ENCODE peak calls at places on chromosomes 3 and 15, in ten cellular contexts. One of them, this sample, is unnamed.

GRCh38 chr15:85582076-85582718 is 201.8 kb downstream of the AKAP13 start:
- DNase-seq in Peyer's patch: peak
- DNase-seq in body of pancreas: peak
- DNase-seq in tibial artery: no peak
- DNase-seq in CD8-positive, alpha-beta T cell: no peak
- DNase-seq in keratinocyte: no peak
- DNase-seq in mesenchymal stem cell: no peak
- DNase-seq in H9: no peak
- DNase-seq in effector memory CD4-positive, alpha-beta T cell: peak
- DNase-seq in IMR-90: peak
- DNase-seq in this sample: no peak

GRCh38 chr15:69976366-69976994 is 121.2 kb downstream of the TLE3 start:
- DNase-seq in Peyer's patch: no peak
- DNase-seq in body of pancreas: peak
- DNase-seq in tibial artery: no peak
- DNase-seq in CD8-positive, alpha-beta T cell: peak
- DNase-seq in keratinocyte: no peak
- DNase-seq in mesenchymal stem cell: peak
- DNase-seq in H9: peak
- DNase-seq in effector memory CD4-positive, alpha-beta T cell: no peak
- DNase-seq in IMR-90: peak
- DNase-seq in this sample: no peak

GRCh38 chr3:151766454-151766853 is 32.7 kb downstream of the AADACL2 start:
- DNase-seq in Peyer's patch: no peak
- DNase-seq in body of pancreas: no peak
- DNase-seq in tibial artery: no peak
- DNase-seq in CD8-positive, alpha-beta T cell: no peak
- DNase-seq in keratinocyte: no peak
- DNase-seq in mesenchymal stem cell: no peak
- DNase-seq in H9: no peak
- DNase-seq in effector memory CD4-positive, alpha-beta T cell: no peak
- DNase-seq in IMR-90: peak
- DNase-seq in this sample: no peak

GRCh38 chr3:102238362-102238761 is 196.5 kb upstream of the ZPLD1 start:
- DNase-seq in Peyer's patch: no peak
- DNase-seq in body of pancreas: no peak
- DNase-seq in tibial artery: no peak
- DNase-seq in CD8-positive, alpha-beta T cell: no peak
- DNase-seq in keratinocyte: peak
- DNase-seq in mesenchymal stem cell: no peak
- DNase-seq in H9: peak
- DNase-seq in effector memory CD4-positive, alpha-beta T cell: no peak
- DNase-seq in IMR-90: no peak
- DNase-seq in this sample: peak

GRCh38 chr15:95857124-95857757 is 473.3 kb upstream of the NR2F2 start:
- DNase-seq in Peyer's patch: no peak
- DNase-seq in body of pancreas: no peak
- DNase-seq in tibial artery: no peak
- DNase-seq in CD8-positive, alpha-beta T cell: no peak
- DNase-seq in keratinocyte: no peak
- DNase-seq in mesenchymal stem cell: peak
- DNase-seq in H9: no peak
- DNase-seq in effector memory CD4-positive, alpha-beta T cell: no peak
- DNase-seq in IMR-90: peak
- DNase-seq in this sample: no peak

GRCh38 chr15:62269504-62269903 is 104.4 kb upstream of the C2CD4B start:
- DNase-seq in Peyer's patch: no peak
- DNase-seq in body of pancreas: no peak
- DNase-seq in tibial artery: no peak
- DNase-seq in CD8-positive, alpha-beta T cell: no peak
- DNase-seq in keratinocyte: no peak
- DNase-seq in mesenchymal stem cell: peak
- DNase-seq in H9: no peak
- DNase-seq in effector memory CD4-positive, alpha-beta T cell: no peak
- DNase-seq in IMR-90: no peak
- DNase-seq in this sample: no peak

GRCh38 chr15:89217031-89217430 is 4.3 kb downstream of the RLBP1 start:
- DNase-seq in Peyer's patch: no peak
- DNase-seq in body of pancreas: no peak
- DNase-seq in tibial artery: peak
- DNase-seq in CD8-positive, alpha-beta T cell: no peak
- DNase-seq in keratinocyte: no peak
- DNase-seq in mesenchymal stem cell: no peak
- DNase-seq in H9: no peak
- DNase-seq in effector memory CD4-positive, alpha-beta T cell: no peak
- DNase-seq in IMR-90: no peak
- DNase-seq in this sample: no peak

GRCh38 chr15:101280007-101280406 is 2.7 kb upstream of the SELENOS start:
- DNase-seq in Peyer's patch: no peak
- DNase-seq in body of pancreas: no peak
- DNase-seq in tibial artery: no peak
- DNase-seq in CD8-positive, alpha-beta T cell: no peak
- DNase-seq in keratinocyte: no peak
- DNase-seq in mesenchymal stem cell: no peak
- DNase-seq in H9: no peak
- DNase-seq in effector memory CD4-positive, alpha-beta T cell: no peak
- DNase-seq in IMR-90: no peak
- DNase-seq in this sample: no peak

GRCh38 chr15:44029940-44030568 is 165.0 kb downstream of the FRMD5 start:
- DNase-seq in Peyer's patch: no peak
- DNase-seq in body of pancreas: no peak
- DNase-seq in tibial artery: no peak
- DNase-seq in CD8-positive, alpha-beta T cell: no peak
- DNase-seq in keratinocyte: no peak
- DNase-seq in mesenchymal stem cell: peak
- DNase-seq in H9: no peak
- DNase-seq in effector memory CD4-positive, alpha-beta T cell: no peak
- DNase-seq in IMR-90: peak
- DNase-seq in this sample: no peak

GRCh38 chr3:27253831-27254230 is 115.4 kb downstream of the NEK10 start:
- DNase-seq in Peyer's patch: peak
- DNase-seq in body of pancreas: peak
- DNase-seq in tibial artery: no peak
- DNase-seq in CD8-positive, alpha-beta T cell: no peak
- DNase-seq in keratinocyte: peak
- DNase-seq in mesenchymal stem cell: peak
- DNase-seq in H9: peak
- DNase-seq in effector memory CD4-positive, alpha-beta T cell: no peak
- DNase-seq in IMR-90: peak
- DNase-seq in this sample: peak

GRCh38 chr3:155745795-155746550 is 1.1 kb upstream of the PLCH1 start:
- DNase-seq in Peyer's patch: no peak
- DNase-seq in body of pancreas: peak
- DNase-seq in tibial artery: no peak
- DNase-seq in CD8-positive, alpha-beta T cell: no peak
- DNase-seq in keratinocyte: no peak
- DNase-seq in mesenchymal stem cell: peak
- DNase-seq in H9: peak
- DNase-seq in effector memory CD4-positive, alpha-beta T cell: no peak
- DNase-seq in IMR-90: no peak
- DNase-seq in this sample: no peak

DNA sequence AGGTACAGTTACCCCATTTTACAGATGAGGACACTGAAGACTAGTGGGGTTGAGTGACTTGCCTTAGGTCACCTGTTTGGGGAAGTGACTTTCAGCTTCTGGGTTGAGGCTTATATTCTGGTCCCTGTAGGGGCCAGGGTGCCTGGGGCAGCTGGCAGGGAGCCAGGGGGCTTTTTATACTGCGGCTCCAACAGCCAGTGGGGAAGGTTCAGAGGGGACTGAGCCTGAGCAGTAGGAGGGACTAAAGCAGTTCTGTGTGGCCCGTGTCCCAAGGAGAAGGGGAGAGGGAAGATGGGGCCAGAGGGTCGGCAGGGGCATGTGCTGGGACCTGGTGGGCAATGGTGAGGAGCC is 37.7 kb downstream of the SLC6A6 start:
- DNase-seq in Peyer's patch: no peak
- DNase-seq in body of pancreas: no peak
- DNase-seq in tibial artery: no peak
- DNase-seq in CD8-positive, alpha-beta T cell: no peak
- DNase-seq in keratinocyte: no peak
- DNase-seq in mesenchymal stem cell: no peak
- DNase-seq in H9: no peak
- DNase-seq in effector memory CD4-positive, alpha-beta T cell: no peak
- DNase-seq in IMR-90: no peak
- DNase-seq in this sample: no peak
- H3K27ac ChIP-seq in Peyer's patch: no peak
- H3K27ac ChIP-seq in body of pancreas: no peak
- H3K27ac ChIP-seq in tibial artery: no peak
- H3K27ac ChIP-seq in CD8-positive, alpha-beta T cell: no peak
- H3K27ac ChIP-seq in keratinocyte: no peak
- H3K27ac ChIP-seq in mesenchymal stem cell: no peak
- H3K27ac ChIP-seq in H9: no peak
- H3K27ac ChIP-seq in effector memory CD4-positive, alpha-beta T cell: no peak
- H3K27ac ChIP-seq in IMR-90: no peak
- H3K27ac ChIP-seq in this sample: no peak

GRCh38 chr3:110577856-110578255 is 493.8 kb upstream of the NECTIN3 start:
- DNase-seq in Peyer's patch: no peak
- DNase-seq in body of pancreas: no peak
- DNase-seq in tibial artery: no peak
- DNase-seq in CD8-positive, alpha-beta T cell: no peak
- DNase-seq in keratinocyte: no peak
- DNase-seq in mesenchymal stem cell: no peak
- DNase-seq in H9: no peak
- DNase-seq in effector memory CD4-positive, alpha-beta T cell: no peak
- DNase-seq in IMR-90: no peak
- DNase-seq in this sample: no peak
- H3K27ac ChIP-seq in Peyer's patch: no peak
- H3K27ac ChIP-seq in body of pancreas: no peak
- H3K27ac ChIP-seq in tibial artery: no peak
- H3K27ac ChIP-seq in CD8-positive, alpha-beta T cell: no peak
- H3K27ac ChIP-seq in keratinocyte: no peak
- H3K27ac ChIP-seq in mesenchymal stem cell: peak
- H3K27ac ChIP-seq in H9: peak
- H3K27ac ChIP-seq in effector memory CD4-positive, alpha-beta T cell: no peak
- H3K27ac ChIP-seq in IMR-90: peak
- H3K27ac ChIP-seq in this sample: no peak

GRCh38 chr3:134721214-134721613 is 70.4 kb upstream of the KY start:
- DNase-seq in Peyer's patch: no peak
- DNase-seq in body of pancreas: no peak
- DNase-seq in tibial artery: no peak
- DNase-seq in CD8-positive, alpha-beta T cell: no peak
- DNase-seq in keratinocyte: no peak
- DNase-seq in mesenchymal stem cell: no peak
- DNase-seq in H9: no peak
- DNase-seq in effector memory CD4-positive, alpha-beta T cell: no peak
- DNase-seq in IMR-90: no peak
- DNase-seq in this sample: no peak

GRCh38 chr3:134718736-134719135 is 67.9 kb upstream of the KY start:
- DNase-seq in Peyer's patch: no peak
- DNase-seq in body of pancreas: no peak
- DNase-seq in tibial artery: no peak
- DNase-seq in CD8-positive, alpha-beta T cell: no peak
- DNase-seq in keratinocyte: no peak
- DNase-seq in mesenchymal stem cell: no peak
- DNase-seq in H9: no peak
- DNase-seq in effector memory CD4-positive, alpha-beta T cell: no peak
- DNase-seq in IMR-90: peak
- DNase-seq in this sample: no peak

GRCh38 chr3:134722899-134723484 is 72.1 kb upstream of the EPHB1 start:
- DNase-seq in Peyer's patch: no peak
- DNase-seq in body of pancreas: no peak
- DNase-seq in tibial artery: no peak
- DNase-seq in CD8-positive, alpha-beta T cell: no peak
- DNase-seq in keratinocyte: no peak
- DNase-seq in mesenchymal stem cell: no peak
- DNase-seq in H9: no peak
- DNase-seq in effector memory CD4-positive, alpha-beta T cell: no peak
- DNase-seq in IMR-90: no peak
- DNase-seq in this sample: no peak
- H3K27ac ChIP-seq in Peyer's patch: no peak
- H3K27ac ChIP-seq in body of pancreas: no peak
- H3K27ac ChIP-seq in tibial artery: no peak
- H3K27ac ChIP-seq in CD8-positive, alpha-beta T cell: no peak
- H3K27ac ChIP-seq in keratinocyte: no peak
- H3K27ac ChIP-seq in mesenchymal stem cell: no peak
- H3K27ac ChIP-seq in H9: no peak
- H3K27ac ChIP-seq in effector memory CD4-positive, alpha-beta T cell: no peak
- H3K27ac ChIP-seq in IMR-90: no peak
- H3K27ac ChIP-seq in this sample: no peak

GRCh38 chr3:72554689-72555088 is 293.6 kb downstream of the SHQ1 start:
- DNase-seq in Peyer's patch: no peak
- DNase-seq in body of pancreas: no peak
- DNase-seq in tibial artery: no peak
- DNase-seq in CD8-positive, alpha-beta T cell: no peak
- DNase-seq in keratinocyte: no peak
- DNase-seq in mesenchymal stem cell: no peak
- DNase-seq in H9: no peak
- DNase-seq in effector memory CD4-positive, alpha-beta T cell: no peak
- DNase-seq in IMR-90: no peak
- DNase-seq in this sample: no peak
- H3K27ac ChIP-seq in Peyer's patch: no peak
- H3K27ac ChIP-seq in body of pancreas: no peak
- H3K27ac ChIP-seq in tibial artery: no peak
- H3K27ac ChIP-seq in CD8-positive, alpha-beta T cell: no peak
- H3K27ac ChIP-seq in keratinocyte: no peak
- H3K27ac ChIP-seq in mesenchymal stem cell: no peak
- H3K27ac ChIP-seq in H9: no peak
- H3K27ac ChIP-seq in effector memory CD4-positive, alpha-beta T cell: no peak
- H3K27ac ChIP-seq in IMR-90: no peak
- H3K27ac ChIP-seq in this sample: no peak

GRCh38 chr15:77974098-77974414 is 103.5 kb downstream of the TBC1D2B start:
- DNase-seq in Peyer's patch: no peak
- DNase-seq in body of pancreas: no peak
- DNase-seq in tibial artery: peak
- DNase-seq in CD8-positive, alpha-beta T cell: no peak
- DNase-seq in keratinocyte: no peak
- DNase-seq in mesenchymal stem cell: peak
- DNase-seq in H9: no peak
- DNase-seq in effector memory CD4-positive, alpha-beta T cell: no peak
- DNase-seq in IMR-90: peak
- DNase-seq in this sample: no peak
- H3K27ac ChIP-seq in Peyer's patch: no peak
- H3K27ac ChIP-seq in body of pancreas: no peak
- H3K27ac ChIP-seq in tibial artery: no peak
- H3K27ac ChIP-seq in CD8-positive, alpha-beta T cell: no peak
- H3K27ac ChIP-seq in keratinocyte: no peak
- H3K27ac ChIP-seq in mesenchymal stem cell: no peak
- H3K27ac ChIP-seq in H9: no peak
- H3K27ac ChIP-seq in effector memory CD4-positive, alpha-beta T cell: no peak
- H3K27ac ChIP-seq in IMR-90: no peak
- H3K27ac ChIP-seq in this sample: no peak

This sample was measured in epithelial cell of prostate.